ENCODE peak calls at places on chromosome 18, in four cellular contexts. One of them, this sample, is unnamed.
A peak's percentile ranks its signal among the peaks of the same experiment; 100 is the strongest.

GRCh38 chr18:55047546-55047945 is 88.3 kb upstream of the CCDC68 start:
- DNase-seq in tibial artery: no peak
- DNase-seq in stomach: no peak
- DNase-seq in heart left ventricle: no peak
- DNase-seq in this sample: no peak

GRCh38 chr18:74515620-74516231 is 18.6 kb upstream of the CNDP1 start:
- DNase-seq in tibial artery: no peak
- DNase-seq in stomach: peak; percentile 24
- DNase-seq in heart left ventricle: no peak
- DNase-seq in this sample: no peak

GRCh38 chr18:49944681-49945080 is 131.3 kb upstream of the ACAA2 start:
- DNase-seq in tibial artery: no peak
- DNase-seq in stomach: no peak
- DNase-seq in heart left ventricle: no peak
- DNase-seq in this sample: no peak

GRCh38 chr18:62506495-62507143 is 16.2 kb upstream of the ZCCHC2 start:
- DNase-seq in tibial artery: no peak
- DNase-seq in stomach: no peak
- DNase-seq in heart left ventricle: no peak
- DNase-seq in this sample: no peak

GRCh38 chr18:63878343-63878742 is 9.2 kb upstream of the SERPINB2 start:
- DNase-seq in tibial artery: no peak
- DNase-seq in stomach: no peak
- DNase-seq in heart left ventricle: no peak
- DNase-seq in this sample: no peak

GRCh38 chr18:13513015-13513414 is 213.3 kb downstream of the FAM210A start:
- DNase-seq in tibial artery: no peak
- DNase-seq in stomach: no peak
- DNase-seq in heart left ventricle: no peak
- DNase-seq in this sample: no peak

GRCh38 chr18:50312296-50313030 is 25.0 kb upstream of the CXXC1 start:
- DNase-seq in tibial artery: no peak
- DNase-seq in stomach: no peak
- DNase-seq in heart left ventricle: no peak
- DNase-seq in this sample: no peak

GRCh38 chr18:42192251-42193248 is 237.5 kb downstream of the PIK3C3 start:
- DNase-seq in tibial artery: no peak
- DNase-seq in stomach: no peak
- DNase-seq in heart left ventricle: no peak
- DNase-seq in this sample: no peak

GRCh38 chr18:44742741-44743311 is 62.1 kb downstream of the SETBP1 start:
- DNase-seq in tibial artery: peak; percentile 66
- DNase-seq in stomach: no peak
- DNase-seq in heart left ventricle: no peak
- DNase-seq in this sample: peak; percentile 76

GRCh38 chr18:79393626-79394401 is 1.9 kb upstream of the NFATC1 start:
- DNase-seq in tibial artery: peak; percentile 94
- DNase-seq in stomach: peak; percentile 83
- DNase-seq in heart left ventricle: peak; percentile 96
- DNase-seq in this sample: peak; percentile 96

GRCh38 chr18:79396431-79397287 is 929 bp downstream of the NFATC1 start:
- DNase-seq in tibial artery: peak; percentile 73
- DNase-seq in stomach: no peak
- DNase-seq in heart left ventricle: peak; percentile 85
- DNase-seq in this sample: peak; percentile 64

GRCh38 chr18:79395761-79396404 is at the start of gene NFATC1:
- DNase-seq in tibial artery: peak; percentile 81
- DNase-seq in stomach: peak; percentile 51
- DNase-seq in heart left ventricle: peak; percentile 90
- DNase-seq in this sample: peak; percentile 91

GRCh38 chr18:79394438-79395307 is 1.1 kb upstream of the NFATC1 start:
- DNase-seq in tibial artery: peak; percentile 60
- DNase-seq in stomach: no peak
- DNase-seq in heart left ventricle: peak; percentile 72
- DNase-seq in this sample: peak; percentile 74

DNA sequence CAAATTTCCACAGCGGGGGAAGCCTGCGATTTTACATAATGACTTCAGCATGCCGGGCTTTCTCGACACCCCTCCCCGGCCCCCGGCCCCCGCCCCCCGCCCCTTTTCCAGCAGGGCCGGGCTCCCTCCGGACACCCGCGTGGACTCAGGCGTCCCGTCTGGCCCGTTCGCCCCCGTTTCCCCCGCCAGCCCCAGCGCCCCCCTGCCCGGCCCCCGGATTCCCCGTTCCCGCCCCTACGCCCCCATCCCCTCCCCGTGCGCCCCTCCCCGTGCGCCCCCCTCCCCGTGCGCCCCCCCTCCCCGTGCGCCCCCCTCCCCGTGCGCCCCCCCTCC is 456 bp upstream of the NFATC1 start:
- DNase-seq in tibial artery: no peak
- DNase-seq in stomach: no peak
- DNase-seq in heart left ventricle: peak; percentile 48
- DNase-seq in this sample: no peak
- H3K4me3 ChIP-seq in tibial artery: peak overlapping the region; percentile 69
- H3K4me3 ChIP-seq in stomach: peak overlapping the region; percentile 69
- H3K4me3 ChIP-seq in heart left ventricle: peak overlapping the region; percentile 59
- H3K4me3 ChIP-seq in this sample: peak overlapping the region; percentile 24

GRCh38 chr18:71322201-71322600 is 1033.4 kb downstream of the SOCS6 start:
- DNase-seq in tibial artery: no peak
- DNase-seq in stomach: no peak
- DNase-seq in heart left ventricle: no peak
- DNase-seq in this sample: no peak
- H3K9me3 ChIP-seq in tibial artery: no peaks in the 10 kb centered on the region
- H3K9me3 ChIP-seq in stomach: no peaks in the 10 kb centered on the region
- H3K9me3 ChIP-seq in heart left ventricle: no peaks in the 10 kb centered on the region
- H3K9me3 ChIP-seq in this sample: no peaks in the 10 kb centered on the region

GRCh38 chr18:10519999-10520935 is 5.6 kb upstream of the NAPG start:
- DNase-seq in tibial artery: peak; percentile 89
- DNase-seq in stomach: peak; percentile 89
- DNase-seq in heart left ventricle: peak; percentile 85
- DNase-seq in this sample: peak; percentile 91
- H3K4me3 ChIP-seq in tibial artery: no peak overlapping the region
- H3K4me3 ChIP-seq in stomach: no peak overlapping the region
- H3K4me3 ChIP-seq in heart left ventricle: no peak overlapping the region
- H3K4me3 ChIP-seq in this sample: no peak overlapping the region

DNA sequence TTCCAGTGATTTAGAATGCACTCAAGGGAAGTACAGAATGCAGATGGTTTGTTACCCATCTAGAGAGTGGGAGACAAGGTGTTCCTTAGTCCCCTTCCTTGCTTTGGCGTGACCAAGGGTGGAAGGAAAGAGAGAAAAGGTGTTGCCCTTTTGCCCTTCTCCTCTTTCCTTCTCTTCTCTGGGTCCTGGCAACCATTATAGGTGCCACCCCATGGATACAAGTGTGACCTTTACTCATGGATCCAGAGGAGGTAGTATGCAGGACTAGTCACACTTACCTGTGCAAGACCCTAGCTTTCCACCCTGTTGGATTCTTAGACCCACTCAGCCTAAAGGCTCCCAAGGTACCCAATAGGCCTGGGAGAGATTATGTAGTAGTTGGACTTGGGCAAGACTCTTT is 11.6 kb upstream of the RBFA start:
- DNase-seq in tibial artery: no peak
- DNase-seq in stomach: no peak
- DNase-seq in heart left ventricle: no peak
- DNase-seq in this sample: no peak
- H3K9me3 ChIP-seq in tibial artery: peaks cover 87% of the 10 kb centered on the region
- H3K9me3 ChIP-seq in stomach: peaks cover 50% of the 10 kb centered on the region
- H3K9me3 ChIP-seq in heart left ventricle: peaks cover 27% of the 10 kb centered on the region
- H3K9me3 ChIP-seq in this sample: peaks cover 78% of the 10 kb centered on the region

GRCh38 chr18:23504720-23505119 is 1.4 kb downstream of the RMC1 start:
- DNase-seq in tibial artery: no peak
- DNase-seq in stomach: no peak
- DNase-seq in heart left ventricle: no peak
- DNase-seq in this sample: no peak
- H3K4me3 ChIP-seq in tibial artery: peak overlapping the region; percentile 99
- H3K4me3 ChIP-seq in stomach: peak overlapping the region; percentile 99
- H3K4me3 ChIP-seq in heart left ventricle: peak overlapping the region; percentile 99
- H3K4me3 ChIP-seq in this sample: no peak overlapping the region

GRCh38 chr18:78650926-78651325 is 328.7 kb upstream of the SALL3 start:
- DNase-seq in tibial artery: no peak
- DNase-seq in stomach: no peak
- DNase-seq in heart left ventricle: no peak
- DNase-seq in this sample: no peak
- H3K9me3 ChIP-seq in tibial artery: peaks cover 4% of the 10 kb centered on the region
- H3K9me3 ChIP-seq in stomach: no peaks in the 10 kb centered on the region
- H3K9me3 ChIP-seq in heart left ventricle: no peaks in the 10 kb centered on the region
- H3K9me3 ChIP-seq in this sample: no peaks in the 10 kb centered on the region

This sample was measured in uterus.